ENCODE peak calls at places on chromosomes 6 and 20, in four cellular contexts. F is uterus, Y is tibial artery, Z is aorta. W is an unnamed sample.

GRCh38 chr6:90574610-90575009 is 12.3 kb downstream of the MAP3K7 start:
- DNase-seq in Z (no peak), F (no peak), Y (no peak), W (no peak)

GRCh38 chr6:131061771-131062160 is 1.3 kb downstream of the EPB41L2 start:
- DNase-seq in Y (no peak), F (no peak), Z (no peak), W (no peak)

GRCh38 chr6:11236351-11236750 is 3.9 kb upstream of the NEDD9 start:
- DNase-seq in Y (no peak), F (no peak), Z (no peak), W (no peak)

GRCh38 chr6:45590225-45590624 is 212.5 kb upstream of the SUPT3H start:
- DNase-seq in F (no peak), Y (no peak), Z (no peak), W (no peak)

GRCh38 chr6:163983601-163984445 is 569.3 kb downstream of the QKI start:
- DNase-seq in F (no peak), Z (no peak), Y (no peak), W (no peak)

GRCh38 chr6:56101141-56101553 is 146.2 kb downstream of the COL21A1 start:
- DNase-seq in Y (no peak), Z (no peak), F (no peak), W (no peak)

GRCh38 chr20:44771172-44771535 is 25.5 kb downstream of the KCNK15 start:
- DNase-seq in Y (no peak), F (no peak), Z (no peak), W (no peak)

GRCh38 chr20:37986873-37987601 is 46.2 kb downstream of the TTI1 start:
- DNase-seq in Y (peak; percentile 55), F (peak; percentile 23), Z (peak; percentile 86), W (peak; percentile 80)

GRCh38 chr20:31602430-31602778 is 2.7 kb upstream of the ID1 start:
- DNase-seq in F (no peak), Z (no peak), Y (no peak), W (no peak)

GRCh38 chr6:5213851-5214507 is 46.8 kb downstream of the LYRM4 start:
- DNase-seq in F (no peak), Z (no peak), Y (no peak), W (no peak)

GRCh38 chr6:26525818-26526217 is 12.3 kb upstream of the HMGN4 start:
- DNase-seq in F (no peak), Z (no peak), Y (no peak), W (no peak)

GRCh38 chr6:77324851-77325250 is 138.4 kb downstream of the HTR1B start:
- DNase-seq in Y (peak; percentile 54), Z (no peak), F (no peak), W (no peak)

GRCh38 chr6:151679081-151679480 is 128.4 kb upstream of the ESR1 start:
- DNase-seq in Z (no peak), Y (no peak), F (peak; percentile 64), W (peak; percentile 64)

DNA sequence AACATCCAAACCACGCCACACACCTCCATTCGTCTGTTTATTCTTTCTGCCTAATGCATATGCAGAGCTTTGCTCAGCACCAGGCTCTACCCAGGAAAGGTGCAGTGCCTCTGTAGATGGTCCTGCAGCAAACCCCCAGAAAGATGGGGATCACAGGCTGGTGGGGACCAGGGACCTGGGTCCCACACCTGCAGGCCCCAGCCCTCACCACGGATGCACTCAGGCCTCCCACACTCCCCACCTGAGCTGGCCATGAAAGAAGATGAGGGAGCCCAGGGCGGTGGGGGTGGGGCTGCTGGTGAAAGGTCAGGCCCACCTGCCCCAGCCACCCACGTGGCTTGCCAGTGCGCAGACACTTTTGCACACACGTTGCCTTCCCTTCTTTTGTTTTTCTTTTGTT is 217.7 kb downstream of the TAF4 start:
- DNase-seq in Z (peak; percentile 51), F (no peak), Y (no peak), W (peak; percentile 19)
- H3K4me1 ChIP-seq in Z (no peaks in the 10 kb centered on the region), F (no peaks in the 10 kb centered on the region), Y (no peaks in the 10 kb centered on the region), W (no peaks in the 10 kb centered on the region)

DNA sequence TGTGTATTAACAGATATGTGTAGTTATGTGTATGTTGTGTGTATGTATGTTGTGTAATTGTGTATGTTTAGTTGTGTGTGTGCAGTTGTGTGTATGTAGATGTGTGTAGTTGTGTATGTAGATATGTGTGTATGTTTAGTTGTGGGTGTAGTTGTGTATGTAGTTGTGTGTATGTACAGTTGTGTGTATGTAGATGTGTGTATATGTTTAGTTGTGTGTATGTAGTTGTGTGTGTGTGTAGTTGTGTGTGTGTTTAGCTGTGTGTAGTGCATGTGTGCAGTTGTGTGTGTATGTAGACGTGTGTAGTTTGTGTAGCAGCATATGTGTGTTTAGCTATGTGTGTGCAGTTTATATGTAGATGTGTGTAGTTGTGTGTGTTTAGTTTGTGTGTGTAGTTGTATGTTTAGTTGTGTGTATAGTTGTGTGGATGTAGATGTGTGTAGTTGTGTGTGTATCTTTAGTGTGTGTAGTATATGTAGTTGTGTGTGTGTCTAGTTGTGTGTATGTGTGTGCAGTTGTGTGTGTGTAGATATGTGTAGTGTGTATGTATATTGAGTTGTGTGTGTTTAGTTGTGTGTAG is 16.3 kb downstream of the SIRT5 start:
- DNase-seq in Z (no peak), Y (no peak), F (no peak), W (no peak)
- H3K27me3 ChIP-seq in Z (no peaks in the 10 kb centered on the region), Y (no peaks in the 10 kb centered on the region), F (no peaks in the 10 kb centered on the region), W (no peaks in the 10 kb centered on the region)

GRCh38 chr20:1370548-1371110 is 22.2 kb downstream of the FKBP1A start:
- DNase-seq in Y (peak; percentile 51), Z (no peak), F (no peak), W (no peak)
- H3K4me1 ChIP-seq in Y (peaks cover 34% of the 10 kb centered on the region), Z (no peaks in the 10 kb centered on the region), F (peaks cover 5% of the 10 kb centered on the region), W (peaks cover 42% of the 10 kb centered on the region)

DNA sequence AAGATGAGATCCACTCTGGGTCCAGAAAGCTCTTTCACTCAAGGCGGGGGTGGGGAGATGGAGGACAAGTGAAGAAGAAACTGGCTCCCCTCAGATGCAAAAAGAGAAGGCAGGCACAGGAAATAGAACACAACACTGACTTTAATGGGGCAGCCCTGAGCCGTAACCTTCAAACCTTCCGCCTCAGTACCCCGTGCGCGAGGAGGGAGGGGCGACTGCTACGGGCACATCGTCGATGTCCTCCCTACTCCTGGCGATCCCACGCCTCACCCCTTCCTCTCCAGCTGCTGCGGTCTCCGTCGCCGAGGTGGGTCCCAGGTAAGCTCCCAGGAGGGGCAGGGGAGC is 3.9 kb downstream of the SPEF1 start:
- DNase-seq in F (no peak), Y (no peak), Z (no peak), W (no peak)
- H3K27me3 ChIP-seq in F (no peaks in the 10 kb centered on the region), Y (no peaks in the 10 kb centered on the region), Z (no peaks in the 10 kb centered on the region), W (no peaks in the 10 kb centered on the region)

GRCh38 chr20:61436674-61437279 is 184.7 kb downstream of the CDH4 start:
- DNase-seq in F (no peak), Y (no peak), Z (no peak), W (no peak)
- H3K4me1 ChIP-seq in F (no peaks in the 10 kb centered on the region), Y (peaks cover 12% of the 10 kb centered on the region), Z (no peaks in the 10 kb centered on the region), W (no peaks in the 10 kb centered on the region)